ENCODE peak calls at places on chromosomes 5 and 9, in four cellular contexts. One of them, this sample, is unnamed.

GRCh38 chr5:516338-516925 is 7.8 kb downstream of the SLC9A3 start:
- DNase-seq in stomach: no peak
- DNase-seq in OCI-LY7: no peak
- DNase-seq in Peyer's patch: no peak
- DNase-seq in this sample: no peak

GRCh38 chr9:98569070-98569469 is 139.7 kb downstream of the GABBR2 start:
- DNase-seq in stomach: no peak
- DNase-seq in OCI-LY7: no peak
- DNase-seq in Peyer's patch: no peak
- DNase-seq in this sample: no peak

GRCh38 chr9:97570899-97571298 is 62.3 kb downstream of the TSTD2 start:
- DNase-seq in Peyer's patch: no peak
- DNase-seq in stomach: no peak
- DNase-seq in OCI-LY7: no peak
- DNase-seq in this sample: no peak

GRCh38 chr5:95899848-95900247 is 61.8 kb downstream of the ELL2 start:
- DNase-seq in Peyer's patch: no peak
- DNase-seq in OCI-LY7: no peak
- DNase-seq in stomach: no peak
- DNase-seq in this sample: no peak

GRCh38 chr9:128159784-128160602 is at the start of gene BBLN:
- DNase-seq in Peyer's patch: peak
- DNase-seq in OCI-LY7: peak
- DNase-seq in stomach: peak
- DNase-seq in this sample: peak

GRCh38 chr5:135064235-135064570 is 30.2 kb upstream of the PITX1 start:
- DNase-seq in stomach: no peak
- DNase-seq in Peyer's patch: peak
- DNase-seq in OCI-LY7: no peak
- DNase-seq in this sample: no peak

GRCh38 chr5:93145767-93146166 is 435.3 kb downstream of the NR2F1-AS1 start:
- DNase-seq in stomach: no peak
- DNase-seq in OCI-LY7: no peak
- DNase-seq in Peyer's patch: no peak
- DNase-seq in this sample: no peak

GRCh38 chr9:109428854-109429253 is 69.3 kb downstream of the PTPN3 start:
- DNase-seq in stomach: no peak
- DNase-seq in OCI-LY7: no peak
- DNase-seq in Peyer's patch: no peak
- DNase-seq in this sample: no peak

GRCh38 chr9:129697956-129698757 is 32.7 kb downstream of the PRRX2 start:
- DNase-seq in OCI-LY7: no peak
- DNase-seq in Peyer's patch: no peak
- DNase-seq in stomach: no peak
- DNase-seq in this sample: no peak

GRCh38 chr5:145236966-145237365 is 598.2 kb downstream of the PRELID2 start:
- DNase-seq in Peyer's patch: no peak
- DNase-seq in OCI-LY7: no peak
- DNase-seq in stomach: no peak
- DNase-seq in this sample: no peak

GRCh38 chr5:145236127-145236526 is 599.0 kb downstream of the PRELID2 start:
- DNase-seq in stomach: no peak
- DNase-seq in Peyer's patch: no peak
- DNase-seq in OCI-LY7: no peak
- DNase-seq in this sample: no peak

GRCh38 chr5:145243016-145243415 is 592.1 kb downstream of the PRELID2 start:
- DNase-seq in OCI-LY7: no peak
- DNase-seq in stomach: no peak
- DNase-seq in Peyer's patch: no peak
- DNase-seq in this sample: no peak

GRCh38 chr5:145233461-145233860 is 601.7 kb downstream of the PRELID2 start:
- DNase-seq in OCI-LY7: no peak
- DNase-seq in Peyer's patch: no peak
- DNase-seq in stomach: no peak
- DNase-seq in this sample: no peak

DNA sequence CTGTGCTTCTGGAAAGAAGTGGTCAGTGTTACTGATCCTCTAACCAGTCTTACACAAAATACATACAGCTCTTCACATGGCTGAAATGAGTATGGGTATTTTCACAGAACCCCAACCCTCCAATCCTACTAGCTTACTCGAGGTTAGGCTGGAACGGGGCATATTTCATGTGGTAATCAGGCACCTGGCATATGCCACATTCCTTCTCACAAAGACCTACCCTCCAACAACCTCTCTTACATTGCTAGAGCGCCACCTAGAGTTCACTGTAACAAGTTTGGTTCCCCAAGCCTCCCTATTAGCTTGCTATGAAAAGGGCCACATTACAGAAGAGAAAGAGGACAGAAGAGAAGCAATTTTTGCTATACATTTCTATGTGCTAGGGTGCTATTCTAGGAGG is 597.3 kb downstream of the PRELID2 start:
- DNase-seq in stomach: peak
- DNase-seq in OCI-LY7: peak
- DNase-seq in Peyer's patch: no peak
- DNase-seq in this sample: no peak
- TF ChIP-seq CTCF in stomach: no peak
- TF ChIP-seq CTCF in OCI-LY7: peak
- TF ChIP-seq CTCF in Peyer's patch: peak
- TF ChIP-seq CTCF in this sample: no peak

GRCh38 chr5:121873409-121873808 is 21.7 kb downstream of the FTMT start:
- DNase-seq in OCI-LY7: no peak
- DNase-seq in stomach: no peak
- DNase-seq in Peyer's patch: no peak
- DNase-seq in this sample: no peak

GRCh38 chr5:121867403-121867802 is 15.7 kb downstream of the FTMT start:
- DNase-seq in Peyer's patch: no peak
- DNase-seq in OCI-LY7: no peak
- DNase-seq in stomach: no peak
- DNase-seq in this sample: no peak

GRCh38 chr5:121872846-121873245 is 21.2 kb downstream of the FTMT start:
- DNase-seq in OCI-LY7: no peak
- DNase-seq in Peyer's patch: no peak
- DNase-seq in stomach: no peak
- DNase-seq in this sample: no peak

DNA sequence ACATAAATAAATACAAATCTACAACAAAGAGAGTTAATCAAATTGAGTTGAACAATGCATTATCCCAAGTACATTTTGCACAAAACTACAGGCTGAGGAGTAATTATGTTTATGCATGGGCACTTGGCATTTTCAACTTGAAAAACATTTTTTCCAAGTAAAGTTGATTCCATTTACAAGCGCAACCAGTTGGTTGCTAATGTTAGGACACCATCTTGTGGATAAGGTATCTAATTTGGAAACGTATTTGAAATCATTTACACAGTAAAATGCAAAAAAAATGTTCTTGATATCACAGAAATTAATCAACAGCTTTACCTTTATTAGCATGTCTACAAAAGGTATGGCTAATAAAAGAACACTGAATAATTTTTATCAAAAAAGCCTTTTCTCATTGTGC is 18.8 kb downstream of the FTMT start:
- DNase-seq in stomach: no peak
- DNase-seq in OCI-LY7: no peak
- DNase-seq in Peyer's patch: no peak
- DNase-seq in this sample: no peak
- TF ChIP-seq CTCF in stomach: no peak
- TF ChIP-seq CTCF in OCI-LY7: peak
- TF ChIP-seq CTCF in Peyer's patch: no peak
- TF ChIP-seq CTCF in this sample: no peak

DNA sequence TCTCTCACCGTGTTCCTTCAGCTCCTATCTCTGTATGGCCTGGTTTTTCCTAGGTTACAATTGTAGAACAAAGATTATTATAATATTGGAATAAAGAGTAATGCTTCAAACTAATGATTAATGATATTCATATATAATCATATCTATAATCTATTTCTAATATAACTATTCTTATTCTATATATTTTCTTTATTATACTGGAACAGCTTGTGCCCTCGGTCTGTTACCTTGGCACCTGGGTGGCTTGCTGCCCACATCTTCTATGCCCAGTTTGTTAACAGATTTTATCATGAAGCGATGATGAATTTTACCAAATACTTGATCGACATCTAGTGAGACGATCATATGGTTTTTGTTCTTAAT is 363.6 kb upstream of the TYRP1 start:
- DNase-seq in OCI-LY7: no peak
- DNase-seq in stomach: no peak
- DNase-seq in Peyer's patch: no peak
- DNase-seq in this sample: no peak
- TF ChIP-seq CTCF in OCI-LY7: peak
- TF ChIP-seq CTCF in stomach: no peak
- TF ChIP-seq CTCF in Peyer's patch: no peak
- TF ChIP-seq CTCF in this sample: no peak

GRCh38 chr5:167245871-167246270 is 1045.6 kb upstream of the WWC1 start:
- DNase-seq in OCI-LY7: no peak
- DNase-seq in Peyer's patch: no peak
- DNase-seq in stomach: no peak
- DNase-seq in this sample: no peak

GRCh38 chr5:167241436-167242067 is 1049.9 kb upstream of the WWC1 start:
- DNase-seq in Peyer's patch: no peak
- DNase-seq in stomach: no peak
- DNase-seq in OCI-LY7: no peak
- DNase-seq in this sample: no peak

GRCh38 chr5:167248262-167248661 is 1043.2 kb upstream of the WWC1 start:
- DNase-seq in stomach: no peak
- DNase-seq in Peyer's patch: no peak
- DNase-seq in OCI-LY7: no peak
- DNase-seq in this sample: no peak

DNA sequence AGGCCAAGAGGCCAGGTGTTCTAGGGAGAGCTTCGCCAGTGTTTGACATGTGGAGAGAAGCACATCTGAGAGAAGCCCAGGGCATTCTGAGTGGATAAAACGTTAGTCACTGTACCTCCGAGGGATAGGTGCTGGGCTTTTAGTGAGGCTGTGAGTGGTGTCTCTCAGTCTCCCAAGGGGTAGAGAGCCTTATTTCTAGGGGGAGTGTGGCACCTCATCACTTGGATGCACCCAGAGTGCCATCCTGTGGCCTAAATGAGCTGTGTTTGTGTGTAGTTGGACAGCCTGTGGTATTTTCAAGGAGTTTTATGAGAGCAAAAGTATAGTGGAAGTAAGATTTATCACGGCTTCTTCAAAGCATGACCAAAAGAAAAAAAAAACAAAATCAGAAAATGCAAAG is 1046.9 kb upstream of the WWC1 start:
- DNase-seq in OCI-LY7: no peak
- DNase-seq in stomach: no peak
- DNase-seq in Peyer's patch: no peak
- DNase-seq in this sample: no peak
- TF ChIP-seq CTCF in OCI-LY7: no peak
- TF ChIP-seq CTCF in stomach: no peak
- TF ChIP-seq CTCF in Peyer's patch: no peak
- TF ChIP-seq CTCF in this sample: no peak

This sample was measured in natural killer cell.